ENCODE peak calls at places on chromosomes 11 and 22, in seven cellular contexts. N is WERI-Rb-1; A is AG10803; F is spleen; X is NCI-H1694 treated with DMSO at 0.1 percent for 48 hours; B is stimulated activated CD8-positive, alpha-beta memory T cell treated with anti-CD3 and anti-CD28 coated beads, Interleukin-7, amount 100 ng/mL, for 1 hour; M is Jurkat, Clone E6-1. C is an unnamed sample.

GRCh38 chr11:59753650-59754493 is 1.3 kb upstream of the STX3 start:
- DNase-seq in N (peak; percentile 83), A (peak; percentile 69), F (peak; percentile 96), X (no peak), B (peak; percentile 78), M (peak; percentile 60), C (peak; percentile 94)

GRCh38 chr22:23569291-23569690 is 10.8 kb downstream of the IGLL1 start:
- DNase-seq in N (no peak), A (no peak), F (peak; percentile 42), X (no peak), B (no peak), M (no peak), C (no peak)

GRCh38 chr22:40512426-40513136 is 123.9 kb downstream of the MRTFA start:
- DNase-seq in N (no peak), A (peak; percentile 100), F (no peak), X (peak; percentile 91), B (no peak), M (no peak), C (no peak)

GRCh38 chr11:90407350-90407749 is 184.5 kb upstream of the CHORDC1 start:
- DNase-seq in N (no peak), A (no peak), F (no peak), X (no peak), B (no peak), M (no peak), C (no peak)

GRCh38 chr11:22666700-22667439 is 459 bp downstream of the GAS2 start:
- DNase-seq in N (peak; percentile 60), A (no peak), F (peak; percentile 75), X (peak; percentile 50), B (no peak), M (no peak), C (peak; percentile 76)

GRCh38 chr11:17760102-17761029 is 25.8 kb downstream of the KCNC1 start:
- DNase-seq in N (peak; percentile 77), A (peak; percentile 22), F (no peak), X (no peak), B (no peak), M (no peak), C (no peak)

GRCh38 chr11:30322162-30322561 is 742 bp upstream of the ARL14EP start:
- DNase-seq in N (no peak), A (no peak), F (no peak), X (no peak), B (no peak), M (no peak), C (no peak)

GRCh38 chr22:29098296-29098695 is 25.5 kb downstream of the KREMEN1 start:
- DNase-seq in N (no peak), A (no peak), F (no peak), X (no peak), B (no peak), M (no peak), C (no peak)

GRCh38 chr11:73521621-73522020 is 76.3 kb downstream of the FAM168A start:
- DNase-seq in N (no peak), A (peak; percentile 34), F (no peak), X (no peak), B (no peak), M (peak; percentile 36), C (no peak)

GRCh38 chr11:76085321-76085720 is 121.0 kb downstream of the WNT11 start:
- DNase-seq in N (no peak), A (no peak), F (no peak), X (no peak), B (no peak), M (no peak), C (no peak)

GRCh38 chr11:128373011-128373410 is 214.3 kb downstream of the ETS1 start:
- DNase-seq in N (no peak), A (peak; percentile 24), F (no peak), X (no peak), B (no peak), M (no peak), C (no peak)

GRCh38 chr11:1778141-1778911 is 14.6 kb upstream of the CTSD start:
- DNase-seq in N (no peak), A (no peak), F (no peak), X (no peak), B (no peak), M (no peak), C (no peak)

GRCh38 chr11:75510011-75510595 is 15.6 kb downstream of the GDPD5 start:
- DNase-seq in N (no peak), A (no peak), F (no peak), X (no peak), B (no peak), M (no peak), C (no peak)

GRCh38 chr22:29912605-29913398 is 29.8 kb downstream of the MTMR3 start:
- DNase-seq in N (no peak), A (peak; percentile 89), F (no peak), X (no peak), B (no peak), M (no peak), C (no peak)

GRCh38 chr11:68832476-68833176 is 9.1 kb downstream of the CPT1A start:
- DNase-seq in N (no peak), A (peak; percentile 68), F (no peak), X (no peak), B (no peak), M (no peak), C (no peak)

GRCh38 chr11:44680982-44681597 is 45.7 kb upstream of the TSPAN18 start:
- DNase-seq in N (no peak), A (no peak), F (no peak), X (no peak), B (no peak), M (peak; percentile 54), C (no peak)

GRCh38 chr11:19679952-19680823 is 32.4 kb upstream of the NAV2 start:
- DNase-seq in N (no peak), A (peak; percentile 96), F (no peak), X (no peak), B (no peak), M (no peak), C (peak; percentile 92)

GRCh38 chr11:62648967-62649364 is 2.6 kb upstream of the GANAB start:
- DNase-seq in N (no peak), A (no peak), F (peak; percentile 75), X (no peak), B (no peak), M (no peak), C (no peak)

GRCh38 chr11:282171-282570 is 4.0 kb downstream of the NLRP6 start:
- DNase-seq in N (no peak), A (no peak), F (peak; percentile 58), X (no peak), B (no peak), M (no peak), C (no peak)

GRCh38 chr11:35798423-35798822 is 135.8 kb downstream of the TRIM44 start:
- DNase-seq in N (no peak), A (no peak), F (no peak), X (no peak), B (no peak), M (no peak), C (no peak)

GRCh38 chr11:86047275-86047991 is 21.5 kb downstream of the PICALM start:
- DNase-seq in N (no peak), A (peak; percentile 82), F (no peak), X (no peak), B (no peak), M (no peak), C (no peak)

GRCh38 chr22:43346521-43346929 is 3.4 kb upstream of the SCUBE1 start:
- DNase-seq in N (peak; percentile 80), A (no peak), F (peak; percentile 87), X (peak; percentile 38), B (peak; percentile 48), M (peak; percentile 25), C (peak; percentile 77)

GRCh38 chr11:27998552-27998951 is 109.4 kb downstream of the KIF18A start:
- DNase-seq in N (no peak), A (no peak), F (no peak), X (no peak), B (no peak), M (no peak), C (no peak)

GRCh38 chr22:38700271-38700788 is 413 bp downstream of the JOSD1 start:
- DNase-seq in N (no peak), A (peak; percentile 46), F (peak; percentile 96), X (no peak), B (no peak), M (no peak), C (peak; percentile 87)

GRCh38 chr22:49975543-49976389 is 15.2 kb downstream of the PIM3 start:
- DNase-seq in N (no peak), A (peak; percentile 24), F (peak; percentile 82), X (no peak), B (no peak), M (no peak), C (peak; percentile 59)

GRCh38 chr11:22304337-22304961 is 33.7 kb upstream of the SLC17A6 start:
- DNase-seq in N (no peak), A (peak; percentile 48), F (no peak), X (peak; percentile 66), B (no peak), M (peak; percentile 28), C (no peak)

GRCh38 chr22:35591696-35592417 is 25.3 kb downstream of the MB start:
- DNase-seq in N (no peak), A (no peak), F (no peak), X (no peak), B (no peak), M (no peak), C (no peak)

GRCh38 chr22:49953680-49954344 is 6.8 kb upstream of the PIM3 start:
- DNase-seq in N (no peak), A (no peak), F (no peak), X (no peak), B (no peak), M (no peak), C (no peak)

GRCh38 chr11:113255096-113255495 is 59.3 kb upstream of the TTC12 start:
- DNase-seq in N (no peak), A (no peak), F (no peak), X (no peak), B (no peak), M (no peak), C (no peak)

GRCh38 chr11:69044111-69045013 is 4.4 kb upstream of the TPCN2 start:
- DNase-seq in N (peak; percentile 29), A (peak; percentile 93), F (peak; percentile 77), X (peak; percentile 68), B (no peak), M (no peak), C (peak; percentile 85)

GRCh38 chr11:76207642-76208378 is 1.5 kb upstream of the WNT11 start:
- DNase-seq in N (peak; percentile 82), A (peak; percentile 71), F (peak; percentile 96), X (peak; percentile 56), B (peak; percentile 58), M (peak; percentile 37), C (peak; percentile 88)

GRCh38 chr11:34585870-34586654 is 34.8 kb upstream of the EHF start:
- DNase-seq in N (no peak), A (peak; percentile 59), F (no peak), X (no peak), B (no peak), M (peak; percentile 25), C (no peak)

GRCh38 chr11:131748146-131749050 is 378.0 kb downstream of the NTM start:
- DNase-seq in N (peak; percentile 60), A (peak; percentile 71), F (no peak), X (no peak), B (no peak), M (peak; percentile 18), C (no peak)